ENCODE peak calls at places on chromosomes 1 and 21, in five cellular contexts. W is thoracic aorta, Y is heart left ventricle, R is pancreas, F is cardiac muscle cell. I is an unnamed sample.

GRCh38 chr1:63049135-63049534 is 265.2 kb downstream of the ATG4C start:
- DNase-seq in W (no peak), Y (no peak), R (no peak), F (no peak), I (no peak)

GRCh38 chr1:159302036-159302435 is at the start of gene FCER1A:
- DNase-seq in W (no peak), Y (no peak), R (no peak), F (no peak), I (no peak)

GRCh38 chr1:193537266-193538003 is 351.0 kb upstream of the B3GALT2 start:
- DNase-seq in W (no peak), Y (no peak), R (no peak), F (no peak), I (peak; percentile 95)

GRCh38 chr1:161958425-161958824 is 65.2 kb downstream of the OLFML2B start:
- DNase-seq in W (no peak), Y (no peak), R (no peak), F (no peak), I (no peak)

GRCh38 chr1:112866151-112866550 is 89.8 kb downstream of the SLC16A1 start:
- DNase-seq in W (no peak), Y (no peak), R (no peak), F (peak; percentile 59), I (no peak)

GRCh38 chr1:73343947-73344346 is 854.0 kb downstream of the LRRIQ3 start:
- DNase-seq in W (no peak), Y (no peak), R (no peak), F (no peak), I (no peak)

GRCh38 chr1:26710811-26711210 is 15.0 kb downstream of the ARID1A start:
- DNase-seq in W (no peak), Y (no peak), R (no peak), F (no peak), I (no peak)

GRCh38 chr1:244662604-244663003 is 9.7 kb downstream of the DESI2 start:
- DNase-seq in W (no peak), Y (no peak), R (no peak), F (no peak), I (no peak)

GRCh38 chr1:230621290-230622022 is 20.8 kb upstream of the COG2 start:
- DNase-seq in W (no peak), Y (no peak), R (no peak), F (no peak), I (no peak)

GRCh38 chr1:151135433-151136385 is 10.7 kb downstream of the SEMA6C start:
- DNase-seq in W (no peak), Y (no peak), R (no peak), F (no peak), I (peak; percentile 66)

GRCh38 chr1:21050031-21050430 is 126.7 kb downstream of the EIF4G3 start:
- DNase-seq in W (no peak), Y (no peak), R (no peak), F (peak; percentile 81), I (no peak)

GRCh38 chr1:183089025-183089639 is 65.9 kb downstream of the LAMC1 start:
- DNase-seq in W (no peak), Y (no peak), R (no peak), F (no peak), I (no peak)

GRCh38 chr21:32001390-32001789 is 128.6 kb downstream of the HUNK start:
- DNase-seq in W (no peak), Y (no peak), R (no peak), F (no peak), I (no peak)

DNA sequence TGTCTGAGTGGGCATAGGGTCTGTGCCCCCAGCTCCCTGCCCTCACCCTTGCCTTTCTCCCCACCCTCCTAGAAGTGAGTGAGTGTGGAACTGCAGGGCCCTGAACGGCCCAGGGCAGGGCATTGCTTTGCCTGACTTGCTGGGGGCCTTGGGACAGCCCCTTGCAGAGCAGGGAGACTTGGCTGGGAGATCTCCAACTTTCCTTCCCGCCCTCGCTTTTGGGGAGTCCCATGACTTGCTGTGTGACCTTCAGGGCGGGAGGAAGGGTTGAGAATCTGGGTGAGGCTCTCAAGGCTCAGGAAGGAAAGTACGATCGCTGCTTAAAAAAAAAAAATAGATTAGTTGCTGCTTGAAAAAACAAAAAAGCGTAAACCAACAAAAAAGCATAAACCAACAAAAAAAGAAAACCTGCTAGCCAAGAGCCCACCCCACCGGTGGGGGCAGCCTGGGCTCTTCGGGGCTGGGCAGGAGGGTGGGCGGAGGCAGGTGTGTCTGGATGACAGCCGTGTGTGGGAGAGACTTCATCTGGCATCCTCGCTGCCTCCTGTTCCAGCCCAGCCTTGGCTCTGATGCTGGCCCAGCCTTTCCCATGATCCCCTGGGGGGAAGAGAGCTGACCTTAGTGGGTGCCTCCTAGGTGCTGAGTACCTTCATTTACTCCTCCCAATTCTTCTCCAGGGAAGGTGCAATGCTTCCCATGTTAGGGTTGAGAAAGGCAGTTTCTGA is 6.5 kb downstream of the NBL1 start:
- DNase-seq in W (no peak), Y (no peak), R (no peak), F (no peak), I (no peak)
- H3K4me1 ChIP-seq in W (peaks cover 22% of the 10 kb centered on the region), Y (peaks cover 79% of the 10 kb centered on the region), R (no peaks in the 10 kb centered on the region), F (no peaks in the 10 kb centered on the region), I (no peaks in the 10 kb centered on the region)

GRCh38 chr1:169485427-169486280 is at the start of gene SLC19A2:
- DNase-seq in W (peak; percentile 98), Y (peak; percentile 100), R (peak; percentile 100), F (peak; percentile 100), I (peak; percentile 100)

GRCh38 chr1:169486281-169486904 is 649 bp upstream of the SLC19A2 start:
- DNase-seq in W (no peak), Y (no peak), R (no peak), F (peak; percentile 61), I (no peak)

GRCh38 chr1:169483500-169483966 is 2.2 kb downstream of the SLC19A2 start:
- DNase-seq in W (no peak), Y (no peak), R (peak; percentile 56), F (peak; percentile 49), I (no peak)

GRCh38 chr1:169484683-169485426 is 889 bp downstream of the SLC19A2 start:
- DNase-seq in W (no peak), Y (peak; percentile 67), R (peak; percentile 55), F (peak; percentile 74), I (peak; percentile 60)

DNA sequence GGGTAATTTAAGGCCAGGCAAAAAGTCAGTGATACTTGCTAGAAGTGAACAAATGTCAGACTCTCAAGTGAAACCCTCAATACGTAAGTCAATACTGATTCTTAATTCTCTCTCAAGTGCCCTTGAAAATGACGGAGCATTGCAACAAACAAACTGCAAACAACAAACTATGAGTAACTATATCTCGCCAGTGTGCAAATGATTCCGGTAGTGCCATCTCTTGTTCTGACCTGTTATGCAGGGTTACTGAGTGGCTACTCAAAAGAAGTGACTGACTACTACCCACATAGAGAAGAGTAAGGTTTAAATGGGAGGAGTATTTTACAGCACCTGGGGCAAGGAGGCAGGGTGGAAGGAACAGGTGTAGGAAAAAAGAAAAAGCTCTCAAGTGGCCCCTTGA is 1.6 kb downstream of the SLC19A2 start:
- DNase-seq in W (no peak), Y (no peak), R (no peak), F (no peak), I (no peak)
- H3K4me1 ChIP-seq in W (peaks cover 16% of the 10 kb centered on the region), Y (peaks cover 32% of the 10 kb centered on the region), R (peaks cover 16% of the 10 kb centered on the region), F (peaks cover 52% of the 10 kb centered on the region), I (peaks cover 8% of the 10 kb centered on the region)

DNA sequence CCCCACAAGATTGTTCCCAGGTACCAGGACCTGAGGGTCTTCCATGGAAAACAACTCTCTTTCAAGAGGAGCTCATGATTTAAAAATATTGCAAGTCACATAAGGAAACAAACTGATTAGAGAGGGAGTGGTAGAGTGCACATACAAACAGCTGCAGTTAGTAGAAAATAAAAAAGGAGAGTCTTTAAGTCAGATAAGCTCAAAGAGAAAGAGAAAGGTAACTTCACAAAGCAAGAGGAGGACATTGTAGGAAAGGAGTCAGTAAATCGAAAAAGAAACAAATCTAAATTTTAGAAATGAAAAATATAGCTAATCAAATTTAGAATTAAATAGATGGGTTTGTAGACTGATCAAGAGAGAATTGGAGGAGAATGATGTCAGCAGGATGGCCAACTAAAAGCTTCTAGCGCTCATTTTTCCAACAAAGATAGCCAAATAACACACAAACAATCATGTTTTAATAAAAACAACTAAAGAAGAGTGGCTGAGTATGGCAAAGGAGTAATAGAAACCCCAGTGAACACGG is 86.1 kb upstream of the CD53 start:
- DNase-seq in W (no peak), Y (no peak), R (no peak), F (no peak), I (peak; percentile 47)
- H3K4me1 ChIP-seq in W (no peaks in the 10 kb centered on the region), Y (no peaks in the 10 kb centered on the region), R (no peaks in the 10 kb centered on the region), F (no peaks in the 10 kb centered on the region), I (peaks cover 55% of the 10 kb centered on the region)

DNA sequence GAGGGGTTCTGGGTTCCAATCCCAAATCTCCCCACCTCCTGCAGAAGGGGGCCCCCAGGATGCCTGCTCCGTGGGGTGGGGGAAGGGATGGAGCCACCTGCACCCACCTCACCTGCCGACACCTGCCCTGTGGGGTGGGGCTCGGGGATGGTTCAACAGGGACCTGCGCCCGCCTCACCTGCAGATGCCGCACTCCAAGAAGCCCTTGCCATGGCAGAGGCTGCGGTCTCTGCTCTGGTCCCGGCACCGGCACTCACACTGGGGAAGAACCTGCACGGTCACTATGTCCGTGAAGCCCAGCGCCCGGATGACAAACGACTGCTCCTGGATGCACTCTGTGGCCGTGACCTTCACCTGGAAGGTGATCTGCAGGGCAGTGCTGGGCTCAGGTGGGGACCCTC is 18.1 kb upstream of the PTTG1IP start:
- DNase-seq in W (no peak), Y (peak; percentile 57), R (no peak), F (no peak), I (no peak)
- H3K4me1 ChIP-seq in W (no peaks in the 10 kb centered on the region), Y (no peaks in the 10 kb centered on the region), R (no peaks in the 10 kb centered on the region), F (no peaks in the 10 kb centered on the region), I (no peaks in the 10 kb centered on the region)

DNA sequence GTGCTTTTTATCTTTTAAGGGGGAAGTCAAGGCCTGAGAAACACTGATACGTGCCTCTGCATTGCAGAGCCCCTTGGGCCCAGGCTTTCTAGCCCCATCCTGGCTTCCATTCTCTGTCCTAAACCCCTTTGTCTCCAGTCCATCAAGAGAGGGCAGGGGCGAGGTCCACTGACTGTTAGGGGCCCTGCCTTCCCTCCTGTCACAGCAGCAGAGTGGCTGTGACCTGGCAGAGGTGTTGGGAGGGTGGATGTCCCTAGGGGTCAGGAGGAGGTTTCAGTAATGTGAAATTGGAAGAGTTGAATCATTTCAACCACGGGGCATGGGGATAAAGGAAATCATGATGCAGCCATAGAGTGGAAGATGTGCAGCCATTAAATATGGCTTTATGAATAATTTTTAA is 24.0 kb downstream of the SOX13 start:
- DNase-seq in W (no peak), Y (peak; percentile 17), R (no peak), F (no peak), I (no peak)
- H3K4me1 ChIP-seq in W (no peaks in the 10 kb centered on the region), Y (peaks cover 59% of the 10 kb centered on the region), R (peaks cover 18% of the 10 kb centered on the region), F (peaks cover 20% of the 10 kb centered on the region), I (no peaks in the 10 kb centered on the region)

GRCh38 chr1:9375912-9376311 is 83.2 kb downstream of the SPSB1 start:
- DNase-seq in W (peak; percentile 17), Y (no peak), R (no peak), F (no peak), I (no peak)

GRCh38 chr1:9371951-9372350 is 79.3 kb downstream of the SPSB1 start:
- DNase-seq in W (no peak), Y (no peak), R (no peak), F (no peak), I (no peak)

GRCh38 chr1:9374748-9375345 is 82.2 kb downstream of the SPSB1 start:
- DNase-seq in W (no peak), Y (no peak), R (no peak), F (no peak), I (no peak)

GRCh38 chr1:9371391-9371935 is 78.8 kb downstream of the SPSB1 start:
- DNase-seq in W (peak; percentile 70), Y (peak; percentile 75), R (no peak), F (peak; percentile 69), I (no peak)

GRCh38 chr1:9373614-9374013 is 80.9 kb downstream of the SPSB1 start:
- DNase-seq in W (no peak), Y (no peak), R (no peak), F (peak; percentile 46), I (no peak)
- H3K4me1 ChIP-seq in W (peaks cover 61% of the 10 kb centered on the region), Y (peaks cover 54% of the 10 kb centered on the region), R (no peaks in the 10 kb centered on the region), F (no peaks in the 10 kb centered on the region), I (no peaks in the 10 kb centered on the region)

GRCh38 chr21:35417762-35418161 is 368.7 kb upstream of the RUNX1 start:
- DNase-seq in W (no peak), Y (no peak), R (no peak), F (no peak), I (no peak)
- H3K4me1 ChIP-seq in W (no peaks in the 10 kb centered on the region), Y (no peaks in the 10 kb centered on the region), R (no peaks in the 10 kb centered on the region), F (no peaks in the 10 kb centered on the region), I (no peaks in the 10 kb centered on the region)

I was measured in MM.1S.